ENCODE peak calls at places on chromosomes 6 and 20, in nine cellular contexts. One of them, this sample, is unnamed.

GRCh38 chr6:100470721-100471120 is 6.0 kb upstream of the SIM1 start:
- DNase-seq in substantia nigra: no peak
- DNase-seq in caudate nucleus: no peak
- DNase-seq in suprapubic skin: no peak
- DNase-seq in aorta: no peak
- DNase-seq in stomach: no peak
- DNase-seq in RWPE1: no peak
- DNase-seq in upper lobe of right lung: no peak
- DNase-seq in A673: no peak
- DNase-seq in this sample: no peak

GRCh38 chr6:97240222-97240621 is 42.8 kb downstream of the MMS22L start:
- DNase-seq in aorta: no peak
- DNase-seq in substantia nigra: no peak
- DNase-seq in stomach: no peak
- DNase-seq in suprapubic skin: no peak
- DNase-seq in A673: no peak
- DNase-seq in upper lobe of right lung: no peak
- DNase-seq in RWPE1: peak; percentile 63
- DNase-seq in caudate nucleus: no peak
- DNase-seq in this sample: no peak

GRCh38 chr20:62772994-62773858 is 23.0 kb upstream of the MRGBP start:
- DNase-seq in stomach: no peak
- DNase-seq in A673: peak; percentile 92
- DNase-seq in caudate nucleus: no peak
- DNase-seq in aorta: peak; percentile 29
- DNase-seq in RWPE1: peak; percentile 89
- DNase-seq in substantia nigra: no peak
- DNase-seq in suprapubic skin: no peak
- DNase-seq in upper lobe of right lung: no peak
- DNase-seq in this sample: no peak

GRCh38 chr6:80566361-80566760 is 459.9 kb downstream of the BCKDHB start:
- DNase-seq in caudate nucleus: no peak
- DNase-seq in aorta: no peak
- DNase-seq in A673: no peak
- DNase-seq in RWPE1: no peak
- DNase-seq in upper lobe of right lung: no peak
- DNase-seq in stomach: no peak
- DNase-seq in suprapubic skin: no peak
- DNase-seq in substantia nigra: no peak
- DNase-seq in this sample: no peak

GRCh38 chr6:32181890-32182529 is 2.0 kb downstream of the AGER start:
- DNase-seq in RWPE1: no peak
- DNase-seq in A673: no peak
- DNase-seq in suprapubic skin: no peak
- DNase-seq in upper lobe of right lung: no peak
- DNase-seq in stomach: no peak
- DNase-seq in substantia nigra: no peak
- DNase-seq in caudate nucleus: no peak
- DNase-seq in aorta: no peak
- DNase-seq in this sample: no peak

GRCh38 chr6:33926451-33926850 is 122.6 kb upstream of the MLN start:
- DNase-seq in A673: peak; percentile 55
- DNase-seq in suprapubic skin: no peak
- DNase-seq in upper lobe of right lung: no peak
- DNase-seq in stomach: no peak
- DNase-seq in substantia nigra: no peak
- DNase-seq in RWPE1: peak; percentile 35
- DNase-seq in caudate nucleus: no peak
- DNase-seq in aorta: no peak
- DNase-seq in this sample: no peak

GRCh38 chr20:45948261-45948733 is 13.8 kb downstream of the PCIF1 start:
- DNase-seq in caudate nucleus: no peak
- DNase-seq in RWPE1: no peak
- DNase-seq in stomach: no peak
- DNase-seq in upper lobe of right lung: no peak
- DNase-seq in A673: no peak
- DNase-seq in aorta: no peak
- DNase-seq in substantia nigra: no peak
- DNase-seq in suprapubic skin: no peak
- DNase-seq in this sample: no peak

GRCh38 chr20:965956-966355 is 36.2 kb downstream of the RSPO4 start:
- DNase-seq in upper lobe of right lung: no peak
- DNase-seq in aorta: no peak
- DNase-seq in RWPE1: no peak
- DNase-seq in substantia nigra: no peak
- DNase-seq in stomach: no peak
- DNase-seq in A673: no peak
- DNase-seq in suprapubic skin: no peak
- DNase-seq in caudate nucleus: no peak
- DNase-seq in this sample: no peak

GRCh38 chr6:5840742-5841141 is 166.0 kb downstream of the NRN1 start:
- DNase-seq in RWPE1: no peak
- DNase-seq in A673: no peak
- DNase-seq in substantia nigra: no peak
- DNase-seq in aorta: no peak
- DNase-seq in suprapubic skin: no peak
- DNase-seq in upper lobe of right lung: no peak
- DNase-seq in stomach: no peak
- DNase-seq in caudate nucleus: no peak
- DNase-seq in this sample: no peak

GRCh38 chr6:95819461-95819860 is 196.3 kb upstream of the FUT9 start:
- DNase-seq in RWPE1: no peak
- DNase-seq in caudate nucleus: no peak
- DNase-seq in aorta: no peak
- DNase-seq in suprapubic skin: no peak
- DNase-seq in stomach: no peak
- DNase-seq in upper lobe of right lung: no peak
- DNase-seq in A673: peak; percentile 12
- DNase-seq in substantia nigra: no peak
- DNase-seq in this sample: no peak

GRCh38 chr6:17505062-17505476 is 95.0 kb upstream of the FAM8A1 start:
- DNase-seq in suprapubic skin: no peak
- DNase-seq in stomach: no peak
- DNase-seq in substantia nigra: no peak
- DNase-seq in aorta: no peak
- DNase-seq in RWPE1: peak; percentile 29
- DNase-seq in upper lobe of right lung: no peak
- DNase-seq in caudate nucleus: no peak
- DNase-seq in A673: peak; percentile 28
- DNase-seq in this sample: no peak

GRCh38 chr6:158031445-158032353 is 50.0 kb downstream of the SYNJ2 start:
- DNase-seq in substantia nigra: no peak
- DNase-seq in stomach: peak; percentile 55
- DNase-seq in upper lobe of right lung: peak; percentile 76
- DNase-seq in RWPE1: no peak
- DNase-seq in A673: peak; percentile 46
- DNase-seq in caudate nucleus: no peak
- DNase-seq in aorta: peak; percentile 76
- DNase-seq in suprapubic skin: no peak
- DNase-seq in this sample: peak; percentile 70

GRCh38 chr6:153424719-153425400 is 293.8 kb upstream of the RGS17 start:
- DNase-seq in A673: peak; percentile 27
- DNase-seq in caudate nucleus: no peak
- DNase-seq in aorta: no peak
- DNase-seq in stomach: no peak
- DNase-seq in RWPE1: no peak
- DNase-seq in suprapubic skin: no peak
- DNase-seq in upper lobe of right lung: no peak
- DNase-seq in substantia nigra: no peak
- DNase-seq in this sample: no peak

GRCh38 chr20:6235510-6235909 is 112.7 kb upstream of the FERMT1 start:
- DNase-seq in RWPE1: no peak
- DNase-seq in caudate nucleus: no peak
- DNase-seq in A673: no peak
- DNase-seq in suprapubic skin: no peak
- DNase-seq in upper lobe of right lung: no peak
- DNase-seq in substantia nigra: no peak
- DNase-seq in aorta: no peak
- DNase-seq in stomach: no peak
- DNase-seq in this sample: no peak

GRCh38 chr20:12409501-12409900 is 491.8 kb downstream of the BTBD3 start:
- DNase-seq in upper lobe of right lung: no peak
- DNase-seq in A673: no peak
- DNase-seq in suprapubic skin: no peak
- DNase-seq in stomach: no peak
- DNase-seq in aorta: no peak
- DNase-seq in RWPE1: peak; percentile 48
- DNase-seq in caudate nucleus: no peak
- DNase-seq in substantia nigra: no peak
- DNase-seq in this sample: no peak

GRCh38 chr20:17129089-17129488 is 97.8 kb upstream of the PCSK2 start:
- DNase-seq in aorta: no peak
- DNase-seq in A673: no peak
- DNase-seq in caudate nucleus: no peak
- DNase-seq in suprapubic skin: no peak
- DNase-seq in RWPE1: no peak
- DNase-seq in upper lobe of right lung: no peak
- DNase-seq in substantia nigra: no peak
- DNase-seq in stomach: no peak
- DNase-seq in this sample: no peak

GRCh38 chr6:136593748-136594490 is 43.7 kb upstream of the MAP7 start:
- DNase-seq in RWPE1: peak; percentile 88
- DNase-seq in upper lobe of right lung: no peak
- DNase-seq in stomach: peak; percentile 57
- DNase-seq in aorta: peak; percentile 65
- DNase-seq in A673: peak; percentile 78
- DNase-seq in substantia nigra: no peak
- DNase-seq in caudate nucleus: no peak
- DNase-seq in suprapubic skin: no peak
- DNase-seq in this sample: no peak

GRCh38 chr6:116497089-116497676 is 14.3 kb upstream of the CALHM5 start:
- DNase-seq in substantia nigra: no peak
- DNase-seq in A673: no peak
- DNase-seq in caudate nucleus: no peak
- DNase-seq in RWPE1: no peak
- DNase-seq in upper lobe of right lung: no peak
- DNase-seq in aorta: no peak
- DNase-seq in suprapubic skin: no peak
- DNase-seq in stomach: no peak
- DNase-seq in this sample: no peak

GRCh38 chr6:11813585-11813984 is 35.0 kb upstream of the ADTRP start:
- DNase-seq in substantia nigra: no peak
- DNase-seq in suprapubic skin: no peak
- DNase-seq in aorta: no peak
- DNase-seq in upper lobe of right lung: no peak
- DNase-seq in RWPE1: no peak
- DNase-seq in stomach: no peak
- DNase-seq in A673: no peak
- DNase-seq in caudate nucleus: no peak
- DNase-seq in this sample: no peak

GRCh38 chr20:18567739-18568091 is 483 bp downstream of the SMIM26 start:
- DNase-seq in A673: no peak
- DNase-seq in stomach: no peak
- DNase-seq in RWPE1: no peak
- DNase-seq in upper lobe of right lung: no peak
- DNase-seq in suprapubic skin: no peak
- DNase-seq in substantia nigra: no peak
- DNase-seq in aorta: no peak
- DNase-seq in caudate nucleus: no peak
- DNase-seq in this sample: no peak

GRCh38 chr20:39607124-39607523 is 645.0 kb downstream of the DHX35 start:
- DNase-seq in upper lobe of right lung: no peak
- DNase-seq in caudate nucleus: no peak
- DNase-seq in aorta: no peak
- DNase-seq in RWPE1: no peak
- DNase-seq in substantia nigra: no peak
- DNase-seq in suprapubic skin: no peak
- DNase-seq in stomach: no peak
- DNase-seq in A673: no peak
- DNase-seq in this sample: no peak

GRCh38 chr20:54179946-54180345 is 6.2 kb upstream of the CYP24A1 start:
- DNase-seq in A673: no peak
- DNase-seq in substantia nigra: no peak
- DNase-seq in stomach: no peak
- DNase-seq in suprapubic skin: no peak
- DNase-seq in caudate nucleus: no peak
- DNase-seq in upper lobe of right lung: no peak
- DNase-seq in aorta: no peak
- DNase-seq in RWPE1: peak; percentile 72
- DNase-seq in this sample: no peak
- H3K27ac ChIP-seq in A673: no peak overlapping the region
- H3K27ac ChIP-seq in substantia nigra: no peak overlapping the region
- H3K27ac ChIP-seq in stomach: no peak overlapping the region
- H3K27ac ChIP-seq in suprapubic skin: no peak overlapping the region
- H3K27ac ChIP-seq in caudate nucleus: no peak overlapping the region
- H3K27ac ChIP-seq in upper lobe of right lung: no peak overlapping the region
- H3K27ac ChIP-seq in aorta: no peak overlapping the region
- H3K27ac ChIP-seq in RWPE1: no peak overlapping the region
- H3K27ac ChIP-seq in this sample: no peak overlapping the region

GRCh38 chr6:168121308-168121665 is 42.3 kb upstream of the FRMD1 start:
- DNase-seq in A673: no peak
- DNase-seq in upper lobe of right lung: no peak
- DNase-seq in stomach: no peak
- DNase-seq in caudate nucleus: no peak
- DNase-seq in suprapubic skin: no peak
- DNase-seq in RWPE1: no peak
- DNase-seq in substantia nigra: no peak
- DNase-seq in aorta: no peak
- DNase-seq in this sample: peak; percentile 16
- H3K27ac ChIP-seq in A673: no peak overlapping the region
- H3K27ac ChIP-seq in upper lobe of right lung: no peak overlapping the region
- H3K27ac ChIP-seq in stomach: no peak overlapping the region
- H3K27ac ChIP-seq in caudate nucleus: no peak overlapping the region
- H3K27ac ChIP-seq in suprapubic skin: no peak overlapping the region
- H3K27ac ChIP-seq in RWPE1: no peak overlapping the region
- H3K27ac ChIP-seq in substantia nigra: no peak overlapping the region
- H3K27ac ChIP-seq in aorta: no peak overlapping the region
- H3K27ac ChIP-seq in this sample: no peak overlapping the region

GRCh38 chr20:47857994-47858557 is 72.8 kb upstream of the SULF2 start:
- DNase-seq in caudate nucleus: no peak
- DNase-seq in upper lobe of right lung: no peak
- DNase-seq in A673: no peak
- DNase-seq in RWPE1: no peak
- DNase-seq in stomach: no peak
- DNase-seq in aorta: peak; percentile 59
- DNase-seq in suprapubic skin: no peak
- DNase-seq in substantia nigra: no peak
- DNase-seq in this sample: peak; percentile 32
- H3K27ac ChIP-seq in caudate nucleus: no peak overlapping the region
- H3K27ac ChIP-seq in upper lobe of right lung: no peak overlapping the region
- H3K27ac ChIP-seq in A673: no peak overlapping the region
- H3K27ac ChIP-seq in RWPE1: peak overlapping the region; percentile 54
- H3K27ac ChIP-seq in stomach: no peak overlapping the region
- H3K27ac ChIP-seq in aorta: peak overlapping the region; percentile 29
- H3K27ac ChIP-seq in suprapubic skin: peak overlapping the region; percentile 2
- H3K27ac ChIP-seq in substantia nigra: no peak overlapping the region
- H3K27ac ChIP-seq in this sample: peak overlapping the region; percentile 5

DNA sequence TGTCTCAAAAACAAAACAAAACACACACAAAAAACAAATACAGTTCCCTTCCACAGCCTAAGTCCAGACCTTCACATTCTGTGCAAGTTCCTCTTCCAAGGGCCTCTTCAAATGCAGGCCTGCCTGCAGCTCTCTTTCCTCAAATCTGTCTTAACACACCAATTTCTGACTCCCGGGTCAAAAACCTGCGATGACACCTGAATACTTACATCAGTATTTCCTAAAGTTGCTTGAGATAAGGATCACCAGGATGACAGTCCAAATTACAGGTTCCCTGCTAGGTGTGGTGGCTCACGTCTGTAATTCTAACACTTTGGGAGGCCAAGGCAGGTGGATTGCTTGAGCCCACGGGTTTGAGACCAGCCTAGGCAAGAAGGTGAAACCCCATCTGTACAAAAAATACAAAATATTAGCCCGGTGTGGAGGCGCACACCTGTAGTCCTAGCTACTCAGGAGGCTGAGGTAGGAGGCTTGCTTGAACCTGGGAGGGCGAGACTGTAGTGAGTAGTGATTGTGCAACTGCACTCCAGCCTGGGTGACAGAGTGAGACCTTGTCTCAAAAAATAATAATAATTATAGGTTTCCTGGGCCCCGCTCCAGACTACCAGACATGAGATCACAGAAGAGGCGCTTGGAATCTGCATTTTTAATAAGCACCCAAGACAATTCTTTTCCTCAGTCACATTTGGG is 8.8 kb upstream of the PARD6B start:
- DNase-seq in substantia nigra: no peak
- DNase-seq in aorta: no peak
- DNase-seq in stomach: no peak
- DNase-seq in A673: no peak
- DNase-seq in upper lobe of right lung: no peak
- DNase-seq in RWPE1: no peak
- DNase-seq in caudate nucleus: no peak
- DNase-seq in suprapubic skin: peak; percentile 20
- DNase-seq in this sample: no peak
- H3K27ac ChIP-seq in substantia nigra: no peak overlapping the region
- H3K27ac ChIP-seq in aorta: peak overlapping the region; percentile 0
- H3K27ac ChIP-seq in stomach: no peak overlapping the region
- H3K27ac ChIP-seq in A673: peak overlapping the region; percentile 7
- H3K27ac ChIP-seq in upper lobe of right lung: no peak overlapping the region
- H3K27ac ChIP-seq in RWPE1: peak overlapping the region; percentile 8
- H3K27ac ChIP-seq in caudate nucleus: no peak overlapping the region
- H3K27ac ChIP-seq in suprapubic skin: peak overlapping the region; percentile 45
- H3K27ac ChIP-seq in this sample: peak overlapping the region; percentile 43